ENCODE peak calls at places on chromosomes 4 and X, in five cellular contexts. S is IMR-90, T is upper lobe of right lung, I is breast epithelium, U is ascending aorta. L is an unnamed sample.
A peak's percentile ranks its signal among the peaks of the same experiment; 100 is the strongest.

GRCh38 chr4:141002323-141002805 is 130.9 kb downstream of the RNF150 start:
- DNase-seq in S (peak; percentile 93), T (no peak), I (no peak), U (no peak), L (no peak)

GRCh38 chr4:100828364-100828763 is 310.5 kb upstream of the EMCN start:
- DNase-seq in S (no peak), T (no peak), I (no peak), U (no peak), L (no peak)

GRCh38 chrX:16239211-16239610 is 71.9 kb downstream of the MAGEB17 start:
- DNase-seq in S (peak; percentile 88), T (no peak), I (no peak), U (no peak), L (no peak)

GRCh38 chr4:629916-630641 is 4.7 kb downstream of the PDE6B start:
- DNase-seq in S (no peak), T (peak; percentile 39), I (no peak), U (no peak), L (no peak)

GRCh38 chr4:1113311-1114009 is at the start of gene RNF212:
- DNase-seq in S (no peak), T (peak; percentile 83), I (no peak), U (no peak), L (no peak)

GRCh38 chr4:163603246-163603645 is 108.8 kb downstream of the TMA16 start:
- DNase-seq in S (peak; percentile 36), T (no peak), I (no peak), U (no peak), L (no peak)

GRCh38 chr4:173827707-173828106 is 297.7 kb upstream of the HAND2 start:
- DNase-seq in S (no peak), T (no peak), I (no peak), U (no peak), L (no peak)

GRCh38 chr4:8274772-8275241 is 5.3 kb downstream of the HTRA3 start:
- DNase-seq in S (peak; percentile 93), T (peak; percentile 76), I (peak; percentile 65), U (peak; percentile 52), L (no peak)

GRCh38 chrX:137574102-137574783 is 8.3 kb downstream of the ZIC3 start:
- DNase-seq in S (no peak), T (no peak), I (no peak), U (no peak), L (no peak)

GRCh38 chr4:108060164-108060563 is 70.5 kb downstream of the HADH start:
- DNase-seq in S (peak; percentile 46), T (no peak), I (no peak), U (no peak), L (no peak)

GRCh38 chr4:10622728-10623127 is 61.8 kb downstream of the CLNK start:
- DNase-seq in S (no peak), T (no peak), I (no peak), U (no peak), L (no peak)

GRCh38 chr4:158775091-158775651 is 6.3 kb downstream of the FNIP2 start:
- DNase-seq in S (peak; percentile 68), T (no peak), I (no peak), U (no peak), L (no peak)

GRCh38 chrX:110418220-110418856 is 59.7 kb downstream of the RTL9 start:
- DNase-seq in S (peak; percentile 81), T (peak; percentile 60), I (no peak), U (no peak), L (no peak)

GRCh38 chr4:184924516-184924915 is 93.8 kb upstream of the HELT start:
- DNase-seq in S (no peak), T (no peak), I (no peak), U (no peak), L (no peak)

GRCh38 chr4:170697845-170698244 is 608.1 kb upstream of the AADAT start:
- DNase-seq in S (no peak), T (no peak), I (no peak), U (no peak), L (no peak)

GRCh38 chrX:144275403-144275802 is 391.5 kb downstream of the UBE2NL start:
- DNase-seq in S (no peak), T (no peak), I (no peak), U (no peak), L (no peak)

GRCh38 chrX:40010550-40011364 is 87.0 kb downstream of the BCOR start:
- DNase-seq in S (no peak), T (no peak), I (no peak), U (no peak), L (no peak)

GRCh38 chr4:151100517-151100916 is 1.1 kb downstream of the RPS3A start:
- DNase-seq in S (no peak), T (no peak), I (no peak), U (no peak), L (no peak)

GRCh38 chrX:134631404-134632346 is 26.6 kb downstream of the PLAC1 start:
- DNase-seq in S (peak; percentile 76), T (no peak), I (no peak), U (no peak), L (no peak)

GRCh38 chr4:73970945-73971344 is 10.9 kb downstream of the PF4 start:
- DNase-seq in S (no peak), T (no peak), I (no peak), U (no peak), L (no peak)

GRCh38 chr4:137819964-137820383 is 287.7 kb upstream of the PCDH18 start:
- DNase-seq in S (peak; percentile 65), T (no peak), I (no peak), U (no peak), L (no peak)

GRCh38 chr4:89753601-89754066 is 83.3 kb downstream of the SNCA start:
- DNase-seq in S (peak; percentile 95), T (no peak), I (no peak), U (no peak), L (no peak)

GRCh38 chr4:81826817-81827424 is 355.2 kb upstream of the RASGEF1B start:
- DNase-seq in S (no peak), T (no peak), I (no peak), U (no peak), L (no peak)

GRCh38 chr4:106247600-106247999 is 68.4 kb downstream of the TBCK start:
- DNase-seq in S (peak; percentile 6), T (no peak), I (no peak), U (no peak), L (no peak)

GRCh38 chr4:3291411-3291968 is 1.3 kb upstream of the RGS12 start:
- DNase-seq in S (no peak), T (peak; percentile 81), I (peak; percentile 81), U (no peak), L (no peak)

GRCh38 chrX:136260801-136261200 is 9.6 kb upstream of the MAP7D3 start:
- DNase-seq in S (peak; percentile 89), T (no peak), I (no peak), U (no peak), L (no peak)

GRCh38 chr4:153555730-153556440 is 89.7 kb downstream of the TMEM131L start:
- DNase-seq in S (peak; percentile 84), T (no peak), I (no peak), U (no peak), L (no peak)

GRCh38 chr4:32472918-32473317 is 1752.7 kb downstream of the PCDH7 start:
- DNase-seq in S (no peak), T (no peak), I (no peak), U (no peak), L (no peak)

GRCh38 chrX:115344885-115345653 is 55.6 kb downstream of the LUZP4 start:
- DNase-seq in S (peak; percentile 95), T (peak; percentile 87), I (peak; percentile 64), U (peak; percentile 53), L (peak; percentile 2)

GRCh38 chrX:30141966-30142365 is 73.4 kb upstream of the MAGEB2 start:
- DNase-seq in S (peak; percentile 59), T (no peak), I (no peak), U (no peak), L (no peak)

GRCh38 chr4:158112612-158113011 is 60.2 kb downstream of the GASK1B start:
- DNase-seq in S (no peak), T (no peak), I (no peak), U (no peak), L (no peak)

DNA sequence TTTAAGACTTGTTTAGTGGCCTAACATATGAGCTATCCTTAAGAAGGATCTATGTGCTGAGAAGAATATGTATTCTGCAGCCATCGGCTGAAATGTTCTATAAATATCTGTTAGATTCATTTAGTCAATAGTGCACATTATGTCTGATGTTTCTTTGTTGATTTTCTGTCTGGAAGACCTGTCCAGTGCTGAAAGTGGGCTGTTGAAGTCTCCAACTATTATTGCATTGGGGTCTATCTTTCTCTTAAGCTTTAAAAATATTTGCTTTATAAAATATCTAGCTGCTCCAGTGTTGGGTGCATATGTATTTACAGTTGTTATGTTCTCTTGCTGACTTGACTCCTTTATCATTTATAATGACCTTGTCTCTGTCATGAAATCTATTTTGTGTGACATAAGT is 9.4 kb upstream of the BLTP1 start:
- DNase-seq in S (no peak), T (no peak), I (no peak), U (no peak), L (no peak)
- H3K27me3 ChIP-seq in S (no peaks in the 10 kb centered on the region), T (no peaks in the 10 kb centered on the region), I (no peaks in the 10 kb centered on the region), U (no peaks in the 10 kb centered on the region), L (no peaks in the 10 kb centered on the region)

DNA sequence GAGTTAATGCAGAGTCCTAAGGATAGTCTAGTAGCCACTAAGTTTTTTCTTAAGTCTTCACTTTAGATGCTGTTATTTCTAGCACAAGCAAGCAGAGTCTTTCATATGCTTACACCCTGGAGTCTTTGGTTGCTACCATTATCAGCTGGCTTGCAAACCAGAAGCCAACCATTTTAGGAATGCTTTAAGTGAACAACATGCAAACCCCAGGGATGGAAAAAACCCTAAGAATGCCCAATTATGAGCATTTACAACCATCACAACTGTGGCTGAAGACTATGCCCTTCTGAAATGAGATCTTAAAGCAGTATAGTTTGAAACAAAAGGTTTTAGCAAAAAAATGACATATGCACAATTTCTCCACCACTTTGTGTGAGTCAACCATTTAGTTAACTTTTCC is 6.6 kb downstream of the MID1IP1 start:
- DNase-seq in S (no peak), T (no peak), I (no peak), U (no peak), L (no peak)
- H3K4me3 ChIP-seq in S (no peak overlapping the region), T (no peak overlapping the region), I (no peak overlapping the region), U (no peak overlapping the region), L (no peak overlapping the region)

GRCh38 chrX:68939868-68940267 is 111.0 kb downstream of the EFNB1 start:
- DNase-seq in S (no peak), T (no peak), I (no peak), U (no peak), L (no peak)
- H3K27me3 ChIP-seq in S (no peaks in the 10 kb centered on the region), T (no peaks in the 10 kb centered on the region), I (peaks cover 56% of the 10 kb centered on the region), U (peaks cover 3% of the 10 kb centered on the region), L (no peaks in the 10 kb centered on the region)

GRCh38 chr4:5020341-5020740 is 1.1 kb upstream of the CYTL1 start:
- DNase-seq in S (no peak), T (no peak), I (no peak), U (no peak), L (no peak)

GRCh38 chr4:5018096-5018495 is 1.2 kb downstream of the CYTL1 start:
- DNase-seq in S (peak; percentile 12), T (no peak), I (no peak), U (no peak), L (no peak)

GRCh38 chr4:5018603-5019002 is 655 bp downstream of the CYTL1 start:
- DNase-seq in S (no peak), T (no peak), I (no peak), U (no peak), L (no peak)

GRCh38 chr4:5019796-5020195 is 538 bp upstream of the CYTL1 start:
- DNase-seq in S (no peak), T (no peak), I (no peak), U (no peak), L (no peak)

GRCh38 chr4:5019274-5019673 is at the start of gene CYTL1:
- DNase-seq in S (no peak), T (no peak), I (no peak), U (no peak), L (no peak)
- H3K4me3 ChIP-seq in S (peak within 1 kb of the TSS; percentile 30), T (peak within 1 kb of the TSS; percentile 29), I (peak within 1 kb of the TSS; percentile 54), U (peak within 1 kb of the TSS; percentile 43), L (no peak within 1 kb of the TSS)

GRCh38 chr4:13531609-13531998 is 12.7 kb downstream of the NKX3-2 start:
- DNase-seq in S (no peak), T (no peak), I (no peak), U (no peak), L (no peak)
- H3K27me3 ChIP-seq in S (peaks cover 96% of the 10 kb centered on the region), T (peaks cover 99% of the 10 kb centered on the region), I (peaks cover 100% of the 10 kb centered on the region), U (peaks cover 45% of the 10 kb centered on the region), L (peaks cover 100% of the 10 kb centered on the region)